ENCODE peak calls at places on chromosomes 5 and 9, in eight cellular contexts. M is naive thymus-derived CD4-positive, alpha-beta T cell; I is SJCRH30; A is endodermal cell; X is tibial nerve; Z is adipocyte; T is fibroblast of lung; G is gastrocnemius medialis. Y is an unnamed sample.

GRCh38 chr5:168753691-168754254 is 174.6 kb upstream of the PANK3 start:
- DNase-seq in A (peak; percentile 37), Z (no peak), I (no peak), X (no peak), G (no peak), M (no peak), T (no peak), Y (no peak)

GRCh38 chr5:79872309-79872708 is 118.8 kb downstream of the MTX3 start:
- DNase-seq in X (peak; percentile 52), A (no peak), T (no peak), M (no peak), Z (no peak), I (no peak), G (peak; percentile 36), Y (no peak)

GRCh38 chr9:127973169-127974001 is 7.4 kb downstream of the EEIG1 start:
- DNase-seq in M (no peak), G (peak; percentile 97), T (no peak), A (peak; percentile 48), X (no peak), I (no peak), Z (no peak), Y (no peak)

GRCh38 chr9:80556631-80557030 is 984.9 kb downstream of the TLE4 start:
- DNase-seq in G (no peak), I (no peak), A (no peak), X (no peak), T (no peak), Z (peak; percentile 84), M (no peak), Y (no peak)

GRCh38 chr5:151924564-151925395 is at the start of gene GLRA1:
- DNase-seq in G (no peak), I (peak; percentile 70), Z (peak; percentile 64), M (peak; percentile 40), T (peak; percentile 51), X (peak; percentile 31), A (peak; percentile 93), Y (peak; percentile 26)

GRCh38 chr9:68872026-68872501 is 141.8 kb downstream of the PRKACG start:
- DNase-seq in M (no peak), T (no peak), I (no peak), Z (no peak), G (no peak), A (peak; percentile 95), X (no peak), Y (no peak)

GRCh38 chr5:73822989-73823339 is 197.0 kb downstream of the ARHGEF28 start:
- DNase-seq in T (peak; percentile 60), M (no peak), Z (no peak), X (no peak), A (no peak), I (no peak), G (no peak), Y (no peak)

GRCh38 chr9:111986035-111986556 is 89.5 kb downstream of the UGCG start:
- DNase-seq in A (no peak), M (no peak), T (peak; percentile 59), I (no peak), Z (no peak), G (no peak), X (no peak), Y (no peak)

GRCh38 chr9:81825831-81826540 is 102.2 kb upstream of the SPATA31D4 start:
- DNase-seq in Z (no peak), T (peak; percentile 81), G (no peak), A (no peak), I (peak; percentile 91), M (no peak), X (no peak), Y (no peak)

GRCh38 chr5:175696139-175696854 is 38.4 kb downstream of the HRH2 start:
- DNase-seq in I (peak; percentile 64), M (peak; percentile 61), X (peak; percentile 49), G (peak; percentile 56), A (peak; percentile 89), T (no peak), Z (no peak), Y (peak; percentile 43)

GRCh38 chr9:12141422-12141821 is 551.8 kb upstream of the TYRP1 start:
- DNase-seq in M (no peak), T (no peak), I (peak; percentile 1), X (no peak), G (no peak), Z (no peak), A (no peak), Y (no peak)
- H3K9me3 ChIP-seq in M (peaks cover 16% of the 10 kb centered on the region), T (no peaks in the 10 kb centered on the region), I (peaks cover 3% of the 10 kb centered on the region), X (no peaks in the 10 kb centered on the region), G (no peaks in the 10 kb centered on the region), Z (peaks cover 26% of the 10 kb centered on the region), A (peaks cover 56% of the 10 kb centered on the region), Y (peaks cover under 1% of the 10 kb centered on the region)

GRCh38 chr9:103430469-103430868 is 435.3 kb downstream of the CYLC2 start:
- DNase-seq in X (no peak), G (no peak), T (no peak), I (no peak), M (no peak), A (no peak), Z (no peak), Y (no peak)

GRCh38 chr9:103431809-103432208 is 436.7 kb downstream of the CYLC2 start:
- DNase-seq in G (no peak), X (no peak), M (no peak), A (no peak), Z (no peak), T (no peak), I (no peak), Y (no peak)
- H3K9me3 ChIP-seq in G (no peaks in the 10 kb centered on the region), X (no peaks in the 10 kb centered on the region), M (no peaks in the 10 kb centered on the region), A (no peaks in the 10 kb centered on the region), Z (no peaks in the 10 kb centered on the region), T (no peaks in the 10 kb centered on the region), I (no peaks in the 10 kb centered on the region), Y (peaks cover 4% of the 10 kb centered on the region)

DNA sequence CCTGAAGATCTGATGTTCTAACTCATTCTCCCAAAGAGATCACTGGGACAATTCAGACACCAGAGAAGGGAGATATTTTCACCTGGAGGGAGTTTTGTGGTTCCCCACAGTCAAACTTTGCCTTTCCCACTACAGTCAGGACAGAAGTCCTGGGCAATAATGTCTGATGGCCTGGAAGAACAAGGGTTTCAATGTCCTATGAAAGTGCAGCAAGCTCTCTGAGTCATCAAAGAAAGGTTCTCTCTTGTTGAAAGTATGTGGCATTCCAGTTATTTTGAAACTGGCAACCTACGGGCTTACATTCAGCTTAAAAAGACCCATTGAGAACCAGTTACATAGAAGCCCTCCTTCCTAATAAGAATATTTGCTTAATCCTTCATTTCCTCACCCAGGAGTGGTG is 103.9 kb downstream of the INSYN2B start:
- DNase-seq in M (no peak), A (no peak), G (no peak), Z (peak; percentile 32), X (no peak), T (peak; percentile 74), I (no peak), Y (no peak)
- H3K9me3 ChIP-seq in M (no peaks in the 10 kb centered on the region), A (no peaks in the 10 kb centered on the region), G (no peaks in the 10 kb centered on the region), Z (no peaks in the 10 kb centered on the region), X (no peaks in the 10 kb centered on the region), T (no peaks in the 10 kb centered on the region), I (no peaks in the 10 kb centered on the region), Y (no peaks in the 10 kb centered on the region)

GRCh38 chr9:122797316-122798033 is 2.4 kb upstream of the OR1K1 start:
- DNase-seq in I (no peak), Z (no peak), M (no peak), A (no peak), T (no peak), G (no peak), X (no peak), Y (no peak)

DNA sequence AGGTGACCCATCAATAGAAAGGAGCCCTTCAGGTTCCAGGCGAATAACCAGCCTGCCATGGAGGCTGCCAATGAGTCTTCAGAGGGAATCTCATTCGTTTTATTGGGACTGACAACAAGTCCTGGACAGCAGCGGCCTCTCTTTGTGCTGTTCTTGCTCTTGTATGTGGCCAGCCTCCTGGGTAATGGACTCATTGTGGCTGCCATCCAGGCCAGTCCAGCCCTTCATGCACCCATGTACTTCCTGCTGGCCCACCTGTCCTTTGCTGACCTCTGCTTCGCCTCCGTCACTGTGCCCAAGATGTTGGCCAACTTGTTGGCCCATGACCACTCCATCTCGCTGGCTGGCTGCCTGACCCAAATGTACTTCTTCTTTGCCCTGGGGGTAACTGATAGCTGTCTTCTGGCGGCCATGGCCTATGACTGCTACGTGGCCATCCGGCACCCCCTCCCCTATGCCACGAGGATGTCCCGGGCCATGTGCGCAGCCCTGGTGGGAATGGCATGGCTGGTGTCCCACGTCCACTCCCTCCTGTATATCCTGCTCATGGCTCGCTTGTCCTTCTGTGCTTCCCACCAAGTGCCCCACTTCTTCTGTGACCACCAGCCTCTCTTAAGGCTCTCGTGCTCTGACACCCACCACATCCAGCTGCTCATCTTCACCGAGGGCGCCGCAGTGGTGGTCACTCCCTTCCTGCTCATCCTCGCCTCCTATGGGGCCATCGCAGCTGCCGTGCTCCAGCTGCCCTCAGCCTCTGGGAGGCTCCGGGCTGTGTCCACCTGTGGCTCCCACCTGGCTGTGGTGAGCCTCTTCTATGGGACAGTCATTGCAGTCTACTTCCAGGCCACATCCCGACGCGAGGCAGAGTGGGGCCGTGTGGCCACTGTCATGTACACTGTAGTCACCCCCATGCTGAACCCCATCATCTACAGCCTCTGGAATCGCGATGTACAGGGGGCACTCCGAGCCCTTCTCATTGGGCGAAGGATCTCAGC is at the start of gene OR1K1:
- DNase-seq in M (no peak), Z (no peak), I (no peak), T (no peak), G (no peak), X (no peak), A (no peak), Y (no peak)
- H3K9me3 ChIP-seq in M (no peaks in the 10 kb centered on the region), Z (no peaks in the 10 kb centered on the region), I (no peaks in the 10 kb centered on the region), T (no peaks in the 10 kb centered on the region), G (no peaks in the 10 kb centered on the region), X (no peaks in the 10 kb centered on the region), A (no peaks in the 10 kb centered on the region), Y (no peaks in the 10 kb centered on the region)

DNA sequence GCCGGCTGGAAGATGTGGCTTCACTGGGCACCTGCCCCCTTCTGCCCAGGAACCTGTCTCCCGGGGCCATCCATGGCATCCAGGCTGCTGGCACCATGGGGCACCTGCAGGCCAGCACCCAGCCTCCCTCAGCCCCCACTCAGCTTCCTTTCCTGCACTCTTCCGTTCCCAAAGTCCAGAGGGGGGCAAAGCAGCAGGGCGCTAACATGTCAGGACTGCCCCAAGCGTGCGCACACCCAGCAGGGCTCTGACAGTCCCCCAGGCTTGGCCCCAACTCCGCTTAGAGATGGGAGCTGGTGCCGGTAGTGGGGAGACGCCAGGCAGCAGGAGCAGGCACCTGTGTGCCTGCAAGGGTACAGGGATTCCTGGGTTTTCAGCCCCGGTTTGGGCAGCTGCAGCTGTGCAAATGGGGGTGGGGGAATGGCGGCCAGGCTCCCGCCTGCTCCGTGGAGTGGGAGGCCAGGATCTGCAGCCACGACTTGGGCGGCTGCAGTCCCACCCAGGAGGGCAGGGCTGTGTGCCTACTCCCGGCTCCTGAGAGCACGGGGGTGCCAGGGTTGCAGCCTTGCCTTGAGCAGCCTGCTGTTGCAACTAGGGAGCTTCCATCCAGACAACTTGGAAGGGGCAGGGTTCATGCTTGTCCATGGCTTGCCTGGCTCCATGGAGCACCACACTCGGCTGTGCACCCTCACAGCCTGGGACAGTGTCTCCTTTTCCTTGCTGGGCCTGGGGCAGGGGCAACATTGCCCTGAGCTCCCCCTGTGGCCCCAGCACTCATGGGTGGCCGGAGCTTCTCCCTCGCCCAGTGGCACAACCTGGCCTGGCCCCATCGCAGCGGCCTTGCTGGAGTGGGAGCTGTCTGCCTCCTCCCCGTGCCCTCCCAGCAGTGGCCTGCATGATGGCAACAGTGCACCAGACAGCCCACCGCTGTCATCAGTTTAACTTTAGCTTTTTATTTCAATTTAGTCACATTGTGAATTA is 561.1 kb downstream of the MTRR start:
- DNase-seq in Z (no peak), T (no peak), M (no peak), I (no peak), G (no peak), A (no peak), X (no peak), Y (no peak)
- H3K9me3 ChIP-seq in Z (peaks cover 5% of the 10 kb centered on the region), T (no peaks in the 10 kb centered on the region), M (no peaks in the 10 kb centered on the region), I (no peaks in the 10 kb centered on the region), G (no peaks in the 10 kb centered on the region), A (no peaks in the 10 kb centered on the region), X (no peaks in the 10 kb centered on the region), Y (no peaks in the 10 kb centered on the region)